ENCODE peak calls at places on chromosomes 4 and X, in eight cellular contexts. B is OCI-LY7, M is SK-N-SH, O is PC-3, E is GM23248, G is HCT116, F is MM.1S, W is hepatocyte. Y is an unnamed sample.
A peak's percentile ranks its signal among the peaks of the same experiment; 100 is the strongest.

GRCh38 chr4:41241919-41242318 is 14.8 kb upstream of the UCHL1 start:
- DNase-seq in B (no peak), M (no peak), O (no peak), E (no peak), G (no peak), F (no peak), W (no peak), Y (no peak)

GRCh38 chr4:82898322-82899243 is 2.0 kb upstream of the THAP9 start:
- DNase-seq in B (peak; percentile 43), M (no peak), O (peak; percentile 64), E (peak; percentile 95), G (no peak), F (peak; percentile 44), W (peak; percentile 61), Y (no peak)

GRCh38 chr4:19583827-19584569 is 667.7 kb upstream of the SLIT2 start:
- DNase-seq in B (no peak), M (no peak), O (no peak), E (peak; percentile 76), G (no peak), F (no peak), W (no peak), Y (no peak)

GRCh38 chr4:4693258-4693657 is 151.4 kb upstream of the STX18 start:
- DNase-seq in B (no peak), M (no peak), O (no peak), E (peak; percentile 64), G (no peak), F (peak; percentile 81), W (no peak), Y (no peak)

GRCh38 chr4:3765271-3766206 is 646 bp upstream of the ADRA2C start:
- DNase-seq in B (no peak), M (peak; percentile 91), O (peak; percentile 5), E (peak; percentile 77), G (no peak), F (no peak), W (peak; percentile 82), Y (no peak)

GRCh38 chr4:5900844-5901243 is 8.0 kb upstream of the CRMP1 start:
- DNase-seq in B (no peak), M (no peak), O (no peak), E (no peak), G (no peak), F (no peak), W (no peak), Y (peak; percentile 65)

GRCh38 chr4:48127882-48128394 is 6.1 kb downstream of the TXK start:
- DNase-seq in B (peak; percentile 65), M (peak; percentile 45), O (peak; percentile 91), E (peak; percentile 88), G (peak; percentile 72), F (peak; percentile 94), W (peak; percentile 57), Y (peak; percentile 74)

GRCh38 chr4:24816797-24817196 is 21.4 kb downstream of the SOD3 start:
- DNase-seq in B (no peak), M (no peak), O (no peak), E (peak; percentile 64), G (no peak), F (no peak), W (no peak), Y (no peak)

GRCh38 chr4:170497105-170497504 is 407.3 kb upstream of the AADAT start:
- DNase-seq in B (no peak), M (peak; percentile 3), O (peak; percentile 35), E (peak; percentile 13), G (no peak), F (peak; percentile 56), W (no peak), Y (no peak)

GRCh38 chrX:150038356-150038755 is 100.1 kb upstream of the EOLA2 start:
- DNase-seq in B (no peak), M (no peak), O (no peak), E (no peak), G (no peak), F (no peak), W (no peak), Y (no peak)

GRCh38 chrX:131216828-131217227 is 72.3 kb downstream of the IGSF1 start:
- DNase-seq in B (no peak), M (no peak), O (no peak), E (no peak), G (no peak), F (no peak), W (no peak), Y (no peak)

GRCh38 chr4:147829401-147830101 is 97.7 kb downstream of the ARHGAP10 start:
- DNase-seq in B (no peak), M (no peak), O (no peak), E (peak; percentile 10), G (no peak), F (no peak), W (peak; percentile 58), Y (no peak)

GRCh38 chr4:138405439-138405838 is 163.3 kb upstream of the SLC7A11 start:
- DNase-seq in B (no peak), M (no peak), O (peak; percentile 62), E (peak; percentile 37), G (no peak), F (peak; percentile 73), W (peak; percentile 17), Y (no peak)

GRCh38 chrX:47370278-47370677 is at the start of gene ZNF157:
- DNase-seq in B (no peak), M (no peak), O (no peak), E (no peak), G (no peak), F (no peak), W (no peak), Y (no peak)
- H2AFZ ChIP-seq in B (no peak within 1 kb of the TSS), M (no peak within 1 kb of the TSS), O (no peak within 1 kb of the TSS), E (no peak within 1 kb of the TSS), G (no peak within 1 kb of the TSS), F (no peak within 1 kb of the TSS), W (no peak within 1 kb of the TSS), Y (no peak within 1 kb of the TSS)

GRCh38 chrX:72230290-72230689 is 8.5 kb downstream of the ERCC6L start:
- DNase-seq in B (no peak), M (no peak), O (no peak), E (no peak), G (no peak), F (no peak), W (no peak), Y (no peak)
- H3K9me2 ChIP-seq in B (no peaks in the 10 kb centered on the region), M (no peaks in the 10 kb centered on the region), O (no peaks in the 10 kb centered on the region), E (no peaks in the 10 kb centered on the region), G (no peaks in the 10 kb centered on the region), F (no peaks in the 10 kb centered on the region), W (no peaks in the 10 kb centered on the region), Y (no peaks in the 10 kb centered on the region)

GRCh38 chr4:109432203-109432602 is 1.4 kb upstream of the SEC24B start:
- DNase-seq in B (no peak), M (no peak), O (no peak), E (no peak), G (no peak), F (no peak), W (no peak), Y (no peak)
- H2AFZ ChIP-seq in B (no peak overlapping the region), M (peak overlapping the region; percentile 97), O (no peak overlapping the region), E (peak overlapping the region; percentile 83), G (no peak overlapping the region), F (no peak overlapping the region), W (no peak overlapping the region), Y (no peak overlapping the region)

DNA sequence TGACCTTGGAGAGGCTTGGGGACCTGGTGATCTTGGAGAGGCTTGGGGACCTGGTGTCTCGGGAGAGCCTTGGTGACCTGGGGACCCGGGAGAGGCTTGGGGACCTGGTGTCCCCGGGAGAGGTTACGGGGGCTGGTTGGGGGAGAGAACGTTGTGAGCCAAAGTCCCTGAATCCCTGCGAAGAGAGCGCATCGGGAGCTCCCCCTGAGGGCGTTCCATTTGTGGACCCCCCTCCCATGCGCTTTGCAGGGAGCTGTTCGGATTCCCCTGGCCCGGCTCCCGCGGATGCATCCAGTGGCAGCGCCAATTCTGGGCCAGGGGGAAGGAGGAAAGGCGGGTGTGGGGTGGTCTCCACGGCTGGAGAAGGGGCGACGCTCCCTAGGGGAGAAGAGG is 13.3 kb downstream of the SHOX start:
- DNase-seq in B (no peak), M (peak; percentile 23), O (no peak), E (no peak), G (no peak), F (no peak), W (no peak), Y (no peak)
- H3K9me2 ChIP-seq in B (no peaks in the 10 kb centered on the region), M (no peaks in the 10 kb centered on the region), O (no peaks in the 10 kb centered on the region), E (no peaks in the 10 kb centered on the region), G (no peaks in the 10 kb centered on the region), F (no peaks in the 10 kb centered on the region), W (no peaks in the 10 kb centered on the region), Y (no peaks in the 10 kb centered on the region)

GRCh38 chr4:78567502-78568075 is 16.0 kb downstream of the ANXA3 start:
- DNase-seq in B (no peak), M (no peak), O (no peak), E (no peak), G (no peak), F (no peak), W (no peak), Y (no peak)
- H2AFZ ChIP-seq in B (no peak overlapping the region), M (peak overlapping the region; percentile 32), O (no peak overlapping the region), E (no peak overlapping the region), G (no peak overlapping the region), F (no peak overlapping the region), W (no peak overlapping the region), Y (no peak overlapping the region)

GRCh38 chrX:87846956-87847355 is 329.4 kb downstream of the KLHL4 start:
- DNase-seq in B (no peak), M (no peak), O (no peak), E (no peak), G (no peak), F (no peak), W (no peak), Y (no peak)
- H3K9me2 ChIP-seq in B (no peaks in the 10 kb centered on the region), M (no peaks in the 10 kb centered on the region), O (no peaks in the 10 kb centered on the region), E (no peaks in the 10 kb centered on the region), G (no peaks in the 10 kb centered on the region), F (no peaks in the 10 kb centered on the region), W (no peaks in the 10 kb centered on the region), Y (no peaks in the 10 kb centered on the region)